ENCODE peak calls at places on chromosomes 6 and 20, in four cellular contexts. Q is HFF-Myc; T is effector CD8-positive, alpha-beta T cell; K is EL. O is an unnamed sample.

GRCh38 chr6:17015144-17015543 is 86.7 kb upstream of the STMND1 start:
- DNase-seq in Q (no peak), K (no peak), T (no peak), O (no peak)

GRCh38 chr6:134217110-134217509 is 100.8 kb downstream of the SGK1 start:
- DNase-seq in T (no peak), K (peak; percentile 87), Q (no peak), O (no peak)

GRCh38 chr6:52509281-52510212 is 67.3 kb downstream of the TRAM2 start:
- DNase-seq in K (peak; percentile 88), T (no peak), Q (no peak), O (no peak)

GRCh38 chr6:4460595-4461475 is 315.4 kb upstream of the CDYL start:
- DNase-seq in T (no peak), Q (peak; percentile 42), K (peak; percentile 28), O (no peak)

GRCh38 chr6:30061766-30062458 is 847 bp downstream of the POLR1H start:
- DNase-seq in K (peak; percentile 44), Q (no peak), T (no peak), O (no peak)

GRCh38 chr20:32539817-32540675 is 45.1 kb downstream of the NOL4L start:
- DNase-seq in K (no peak), T (peak; percentile 32), Q (no peak), O (no peak)

GRCh38 chr6:117280922-117281321 is 15.6 kb downstream of the VGLL2 start:
- DNase-seq in Q (no peak), T (no peak), K (peak; percentile 18), O (no peak)

GRCh38 chr6:148293181-148293995 is 49.2 kb upstream of the SASH1 start:
- DNase-seq in Q (no peak), K (no peak), T (no peak), O (peak; percentile 61)

GRCh38 chr20:2576317-2576727 is 39.9 kb downstream of the TMC2 start:
- DNase-seq in T (no peak), K (no peak), Q (no peak), O (no peak)